ENCODE peak calls at places on chromosomes 1 and 21, in ten cellular contexts. C is fibroblast of lung; G is HTR-8/SVneo; W is epithelial cell of proximal tubule; J is NCI-H1417; B is GM19239; P is HS-27A; I is stimulated activated CD4-positive, alpha-beta T cell treated with anti-CD3 and anti-CD28 coated beads, Interleukin-1b, Interleukin-23, amount 100 ng/mL, for 4 hours; V is aorta; N is naive thymus-derived CD8-positive, alpha-beta T cell. M is an unnamed sample.

GRCh38 chr1:19442150-19443096 is 42.9 kb downstream of the CAPZB start:
- DNase-seq in C (peak), G (no peak), W (no peak), J (peak), B (no peak), P (no peak), I (no peak), V (no peak), N (no peak), M (no peak)

GRCh38 chr1:198667186-198667585 is 28.3 kb downstream of the PTPRC start:
- DNase-seq in C (peak), G (no peak), W (no peak), J (no peak), B (no peak), P (no peak), I (no peak), V (no peak), N (no peak), M (no peak)

GRCh38 chr1:243605604-243606003 is 244.4 kb downstream of the AKT3 start:
- DNase-seq in C (peak), G (no peak), W (no peak), J (no peak), B (no peak), P (no peak), I (no peak), V (no peak), N (no peak), M (no peak)

GRCh38 chr1:243927401-243927800 is 77.4 kb upstream of the AKT3 start:
- DNase-seq in C (peak), G (no peak), W (no peak), J (no peak), B (no peak), P (no peak), I (no peak), V (no peak), N (no peak), M (no peak)

GRCh38 chr1:247331526-247332214 is at the start of gene ZNF496:
- DNase-seq in C (peak), G (peak), W (no peak), J (peak), B (peak), P (peak), I (peak), V (peak), N (peak), M (peak)

GRCh38 chr1:19644422-19644760 is 280 bp downstream of the NBL1 start:
- DNase-seq in C (no peak), G (no peak), W (no peak), J (no peak), B (peak), P (no peak), I (no peak), V (no peak), N (no peak), M (no peak)

GRCh38 chr1:29574871-29575270 is 338.5 kb downstream of the PTPRU start:
- DNase-seq in C (no peak), G (no peak), W (no peak), J (no peak), B (no peak), P (no peak), I (no peak), V (no peak), N (no peak), M (no peak)

GRCh38 chr1:66351913-66352312 is 182.0 kb upstream of the SGIP1 start:
- DNase-seq in C (no peak), G (no peak), W (no peak), J (peak), B (no peak), P (no peak), I (no peak), V (no peak), N (peak), M (no peak)

GRCh38 chr1:109617291-109617801 is 2.1 kb downstream of the GNAT2 start:
- DNase-seq in C (peak), G (no peak), W (peak), J (no peak), B (no peak), P (no peak), I (no peak), V (no peak), N (no peak), M (no peak)

GRCh38 chr1:202243006-202243405 is 49.4 kb downstream of the LGR6 start:
- DNase-seq in C (no peak), G (no peak), W (no peak), J (no peak), B (no peak), P (no peak), I (no peak), V (no peak), N (no peak), M (no peak)

GRCh38 chr1:16237343-16237830 is 404 bp upstream of the CPLANE2 start:
- DNase-seq in C (peak), G (no peak), W (no peak), J (no peak), B (no peak), P (no peak), I (no peak), V (no peak), N (no peak), M (no peak)

GRCh38 chr21:14403681-14404318 is 20.9 kb upstream of the HSPA13 start:
- DNase-seq in C (peak), G (peak), W (no peak), J (peak), B (no peak), P (no peak), I (no peak), V (no peak), N (peak), M (no peak)

GRCh38 chr1:113905435-113905861 is 322 bp downstream of the DCLRE1B start:
- DNase-seq in C (no peak), G (no peak), W (no peak), J (no peak), B (no peak), P (no peak), I (peak), V (no peak), N (no peak), M (peak)

GRCh38 chr21:19507682-19508260 is 1104.2 kb upstream of the TMPRSS15 start:
- DNase-seq in C (no peak), G (peak), W (no peak), J (no peak), B (no peak), P (no peak), I (no peak), V (no peak), N (no peak), M (no peak)

GRCh38 chr1:161092621-161093028 is 3.3 kb upstream of the NECTIN4 start:
- DNase-seq in C (peak), G (peak), W (no peak), J (no peak), B (no peak), P (no peak), I (peak), V (no peak), N (no peak), M (no peak)

GRCh38 chr21:46329796-46330195 is 5.8 kb downstream of the PCNT start:
- DNase-seq in C (no peak), G (no peak), W (no peak), J (no peak), B (no peak), P (no peak), I (no peak), V (no peak), N (no peak), M (no peak)

GRCh38 chr1:113565621-113566020 is 175.3 kb downstream of the MAGI3 start:
- DNase-seq in C (no peak), G (no peak), W (no peak), J (no peak), B (no peak), P (no peak), I (no peak), V (no peak), N (no peak), M (no peak)

GRCh38 chr21:17257784-17258183 is 255.1 kb upstream of the CXADR start:
- DNase-seq in C (peak), G (no peak), W (no peak), J (no peak), B (no peak), P (no peak), I (no peak), V (no peak), N (no peak), M (no peak)

GRCh38 chr21:32562426-32562825 is 22.9 kb downstream of the TCP10L start:
- DNase-seq in C (peak), G (no peak), W (no peak), J (no peak), B (no peak), P (no peak), I (no peak), V (peak), N (peak), M (no peak)

GRCh38 chr1:215665212-215665611 is 98.1 kb downstream of the KCTD3 start:
- DNase-seq in C (peak), G (peak), W (peak), J (no peak), B (no peak), P (no peak), I (no peak), V (no peak), N (no peak), M (no peak)

GRCh38 chr21:37452222-37452621 is 85.6 kb downstream of the DYRK1A start:
- DNase-seq in C (peak), G (peak), W (peak), J (no peak), B (no peak), P (peak), I (no peak), V (peak), N (no peak), M (peak)

GRCh38 chr1:66294692-66295384 is 239.1 kb upstream of the SGIP1 start:
- DNase-seq in C (peak), G (peak), W (peak), J (no peak), B (no peak), P (no peak), I (no peak), V (no peak), N (no peak), M (no peak)

GRCh38 chr1:33098371-33098770 is 17.4 kb downstream of the AZIN2 start:
- DNase-seq in C (peak), G (no peak), W (no peak), J (no peak), B (no peak), P (no peak), I (no peak), V (no peak), N (no peak), M (no peak)

GRCh38 chr1:206678490-206678889 is 6.2 kb upstream of the MAPKAPK2 start:
- DNase-seq in C (no peak), G (no peak), W (no peak), J (no peak), B (no peak), P (no peak), I (no peak), V (no peak), N (no peak), M (no peak)

GRCh38 chr1:93619507-93620168 is 62.0 kb downstream of the BCAR3 start:
- DNase-seq in C (no peak), G (no peak), W (no peak), J (no peak), B (no peak), P (no peak), I (no peak), V (no peak), N (no peak), M (no peak)

GRCh38 chr1:182120411-182121258 is 59.1 kb upstream of the ZNF648 start:
- DNase-seq in C (peak), G (no peak), W (peak), J (peak), B (no peak), P (no peak), I (no peak), V (no peak), N (no peak), M (peak)

GRCh38 chr1:24437631-24438396 is 22.2 kb downstream of the NIPAL3 start:
- DNase-seq in C (no peak), G (no peak), W (no peak), J (no peak), B (no peak), P (no peak), I (no peak), V (no peak), N (no peak), M (peak)

GRCh38 chr21:43196789-43197188 is 28.0 kb downstream of the CRYAA start:
- DNase-seq in C (no peak), G (no peak), W (no peak), J (no peak), B (no peak), P (no peak), I (no peak), V (no peak), N (no peak), M (no peak)

GRCh38 chr1:79852004-79852403 is 845.5 kb upstream of the ADGRL4 start:
- DNase-seq in C (no peak), G (no peak), W (no peak), J (no peak), B (no peak), P (no peak), I (no peak), V (no peak), N (no peak), M (no peak)

GRCh38 chr21:44702111-44702972 is 5.4 kb downstream of the KRTAP10-12 start:
- DNase-seq in C (no peak), G (no peak), W (no peak), J (peak), B (no peak), P (no peak), I (no peak), V (no peak), N (no peak), M (no peak)